ENCODE peak calls at places on chromosomes 16 and 17, in ten cellular contexts. A is activated T-helper 1 cell treated with Interleukin-2 at 50 U/mL for 16 hours; Q is cardiac muscle cell; K is fibroblast of the aortic adventitia; F is posterior vena cava; W is glutamatergic neuron; I is M059J; M is stimulated activated naive CD8-positive, alpha-beta T cell treated with anti-CD3 and anti-CD28 coated beads, Interleukin-15, amount 100 ng/mL, for 72 hours; P is adipocyte; V is A549. O is an unnamed sample.

GRCh38 chr17:69560987-69561441 is 146.5 kb downstream of the MAP2K6 start:
- DNase-seq in F (no peak), M (no peak), V (no peak), Q (no peak), W (no peak), K (no peak), P (peak; percentile 9), I (peak; percentile 73), A (no peak), O (no peak)

GRCh38 chr16:74603848-74604247 is 3.1 kb downstream of the GLG1 start:
- DNase-seq in Q (peak; percentile 40), F (no peak), I (peak; percentile 39), V (no peak), W (no peak), M (no peak), P (peak; percentile 14), A (no peak), K (peak; percentile 65), O (no peak)

GRCh38 chr16:87366288-87366687 is 17.3 kb downstream of the FBXO31 start:
- DNase-seq in I (no peak), Q (no peak), M (no peak), K (no peak), F (no peak), A (no peak), P (no peak), V (no peak), W (no peak), O (no peak)

GRCh38 chr16:73563709-73564108 is 515.8 kb upstream of the ZFHX3 start:
- DNase-seq in F (no peak), W (no peak), K (no peak), A (no peak), Q (no peak), P (no peak), M (no peak), V (no peak), I (no peak), O (no peak)

GRCh38 chr17:67434061-67434525 is 57.0 kb downstream of the PITPNC1 start:
- DNase-seq in A (peak; percentile 35), Q (peak; percentile 45), F (no peak), K (no peak), M (peak; percentile 42), P (no peak), V (no peak), I (no peak), W (no peak), O (no peak)

GRCh38 chr16:30805370-30806169 is 18.6 kb upstream of the ZNF629 start:
- DNase-seq in F (peak; percentile 97), I (peak; percentile 82), M (peak; percentile 54), P (peak; percentile 93), W (peak; percentile 88), V (peak; percentile 89), Q (peak; percentile 89), A (peak; percentile 39), K (peak; percentile 80), O (peak; percentile 73)

GRCh38 chr17:74485841-74486240 is 19.4 kb downstream of the CD300A start:
- DNase-seq in A (no peak), Q (no peak), V (no peak), K (no peak), P (no peak), F (no peak), W (no peak), I (no peak), M (no peak), O (no peak)

GRCh38 chr16:47779201-47780016 is 318.3 kb downstream of the PHKB start:
- DNase-seq in K (peak; percentile 19), M (peak; percentile 9), F (no peak), W (no peak), A (no peak), V (no peak), I (peak; percentile 62), Q (peak; percentile 74), P (peak; percentile 48), O (no peak)

GRCh38 chr16:55333690-55334089 is 9.7 kb downstream of the IRX6 start:
- DNase-seq in I (no peak), Q (no peak), P (no peak), M (no peak), W (no peak), K (no peak), F (no peak), V (no peak), A (no peak), O (no peak)

GRCh38 chr16:56122251-56122650 is 69.0 kb upstream of the GNAO1 start:
- DNase-seq in W (no peak), V (no peak), I (no peak), A (no peak), K (no peak), P (no peak), F (no peak), Q (no peak), M (no peak), O (no peak)

O was measured in NCI-H345.